ENCODE peak calls at places on chromosomes 3 and 15, in seven cellular contexts. V is heart left ventricle; H is testis; B is GM23338; R is sigmoid colon; I is SK-N-SH; O is CD8-positive, alpha-beta T cell. X is an unnamed sample.

GRCh38 chr3:58537412-58538301 is 667 bp upstream of the ACOX2 start:
- DNase-seq in O (no peak), B (no peak), H (no peak), R (no peak), I (no peak), V (no peak), X (no peak)

GRCh38 chr3:192869131-192870027 is 48.3 kb downstream of the MB21D2 start:
- DNase-seq in V (no peak), H (no peak), B (no peak), R (peak; percentile 71), I (no peak), O (no peak), X (no peak)

GRCh38 chr3:159711560-159712333 is 276.9 kb upstream of the IL12A start:
- DNase-seq in I (peak; percentile 16), O (no peak), H (no peak), R (no peak), V (no peak), B (no peak), X (peak; percentile 67)

GRCh38 chr15:64883997-64884511 is 27.6 kb upstream of the ANKDD1A start:
- DNase-seq in O (peak; percentile 58), R (peak; percentile 82), V (peak; percentile 84), B (no peak), I (peak; percentile 58), H (peak; percentile 85), X (no peak)

GRCh38 chr3:168248383-168249047 is 152.8 kb upstream of the GOLIM4 start:
- DNase-seq in B (peak; percentile 67), I (peak; percentile 72), H (peak; percentile 26), V (peak; percentile 57), R (no peak), O (no peak), X (no peak)

GRCh38 chr15:87961851-87962816 is 294.4 kb downstream of the NTRK3 start:
- DNase-seq in O (no peak), B (no peak), V (no peak), I (no peak), R (no peak), H (no peak), X (no peak)

GRCh38 chr3:153601422-153601853 is 439.4 kb downstream of the RAP2B start:
- DNase-seq in R (no peak), H (no peak), O (no peak), I (no peak), B (no peak), V (no peak), X (no peak)

GRCh38 chr15:101088788-101089578 is 162.9 kb downstream of the CHSY1 start:
- DNase-seq in H (peak; percentile 82), R (peak; percentile 82), V (peak; percentile 90), I (peak; percentile 93), B (peak; percentile 75), O (peak; percentile 70), X (no peak)

GRCh38 chr15:84023636-84024035 is 211.9 kb upstream of the GOLGA6L4 start:
- DNase-seq in V (no peak), I (peak; percentile 28), B (peak; percentile 70), H (peak; percentile 60), R (no peak), O (no peak), X (no peak)

GRCh38 chr3:12405432-12406272 is 78.6 kb upstream of the TSEN2 start:
- DNase-seq in B (no peak), R (peak; percentile 95), I (no peak), O (no peak), V (peak; percentile 89), H (peak; percentile 32), X (no peak)
- H3K4me3 ChIP-seq in B (no peak overlapping the region), R (no peak overlapping the region), I (no peak overlapping the region), O (no peak overlapping the region), V (no peak overlapping the region), H (no peak overlapping the region), X (no peak overlapping the region)

DNA sequence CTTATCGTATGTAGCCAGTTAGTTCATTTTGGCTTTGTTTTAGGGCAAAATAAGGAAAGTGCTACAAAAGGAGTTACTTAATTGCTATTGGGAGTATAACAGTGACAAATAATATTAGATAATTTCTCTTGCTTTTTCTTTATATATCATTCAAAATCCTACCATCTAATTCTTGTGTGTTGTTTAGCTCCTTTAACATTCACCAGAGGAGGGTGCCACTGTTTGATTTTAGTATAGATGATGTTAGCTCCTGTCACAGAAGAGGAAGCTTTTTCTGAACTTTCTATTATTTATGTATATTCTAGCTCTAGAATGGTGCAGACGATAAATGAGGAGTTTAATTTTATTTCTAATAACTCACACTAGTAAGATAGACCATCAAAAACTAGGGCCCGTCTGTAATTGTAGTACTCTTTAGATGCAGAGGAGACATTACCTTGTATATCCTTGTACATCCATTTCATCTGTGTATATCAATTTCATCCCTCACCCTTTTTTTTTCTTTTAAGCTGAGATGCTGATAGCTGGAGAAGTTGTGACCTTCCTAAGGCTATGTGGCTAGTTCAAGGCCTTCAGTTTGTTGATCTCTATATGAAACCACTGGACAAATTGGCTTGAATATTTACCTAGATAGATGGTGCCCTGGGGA is 3.0 kb downstream of the PPM1L start:
- DNase-seq in H (no peak), I (no peak), B (no peak), R (no peak), V (no peak), O (no peak), X (no peak)
- TF ChIP-seq CTCF in H (no peak), I (no peak), B (no peak), R (no peak), V (peak; percentile 16), O (no peak), X (no peak)

GRCh38 chr15:98034731-98035130 is 74.2 kb downstream of the ARRDC4 start:
- DNase-seq in I (no peak), V (no peak), B (no peak), R (no peak), O (no peak), H (no peak), X (no peak)
- H3K4me3 ChIP-seq in I (no peak overlapping the region), V (no peak overlapping the region), B (no peak overlapping the region), R (no peak overlapping the region), O (no peak overlapping the region), H (no peak overlapping the region), X (no peak overlapping the region)

GRCh38 chr3:195122261-195122660 is 148.7 kb downstream of the XXYLT1 start:
- DNase-seq in I (no peak), H (no peak), R (no peak), O (no peak), V (no peak), B (no peak), X (no peak)

GRCh38 chr3:195125646-195126045 is 145.3 kb downstream of the XXYLT1 start:
- DNase-seq in V (no peak), B (no peak), I (no peak), R (no peak), O (no peak), H (no peak), X (no peak)

GRCh38 chr3:195124378-195124985 is 146.5 kb downstream of the XXYLT1 start:
- DNase-seq in R (no peak), V (no peak), O (no peak), I (peak; percentile 75), B (no peak), H (no peak), X (no peak)

GRCh38 chr3:195126073-195126605 is 144.8 kb downstream of the XXYLT1 start:
- DNase-seq in I (no peak), H (no peak), V (no peak), O (no peak), R (no peak), B (no peak), X (no peak)

GRCh38 chr3:195123196-195123805 is 147.7 kb downstream of the XXYLT1 start:
- DNase-seq in I (peak; percentile 70), V (no peak), B (peak; percentile 67), O (no peak), H (no peak), R (no peak), X (no peak)
- TF ChIP-seq CTCF in I (no peak), V (no peak), B (peak; percentile 58), O (no peak), H (no peak), R (no peak), X (no peak)

DNA sequence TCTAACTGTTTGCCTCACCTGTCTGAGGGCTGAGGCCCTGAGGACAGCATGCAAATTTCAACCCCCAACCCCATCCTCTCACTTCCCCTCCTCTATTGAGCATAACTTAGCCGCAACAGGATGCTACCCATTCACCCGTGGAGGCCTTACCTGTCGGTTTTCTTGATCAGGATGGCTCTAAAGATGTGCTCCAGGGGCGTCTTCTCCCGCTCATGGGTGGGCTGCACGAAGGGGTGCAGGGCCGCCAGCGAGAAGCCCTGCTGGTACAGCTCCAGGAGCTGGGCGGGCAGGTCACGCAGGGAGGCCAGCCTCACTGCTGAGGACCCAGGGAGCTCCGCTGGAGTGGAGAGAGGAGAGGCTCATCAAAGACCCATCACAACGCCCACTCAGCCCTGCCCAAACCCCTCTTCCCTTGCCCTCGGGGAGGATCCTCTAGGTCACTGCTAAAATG is 79.8 kb downstream of the RFTN1 start:
- DNase-seq in R (no peak), I (no peak), V (no peak), B (peak; percentile 40), H (no peak), O (no peak), X (no peak)
- H3K4me3 ChIP-seq in R (no peak overlapping the region), I (no peak overlapping the region), V (no peak overlapping the region), B (no peak overlapping the region), H (no peak overlapping the region), O (no peak overlapping the region), X (no peak overlapping the region)

DNA sequence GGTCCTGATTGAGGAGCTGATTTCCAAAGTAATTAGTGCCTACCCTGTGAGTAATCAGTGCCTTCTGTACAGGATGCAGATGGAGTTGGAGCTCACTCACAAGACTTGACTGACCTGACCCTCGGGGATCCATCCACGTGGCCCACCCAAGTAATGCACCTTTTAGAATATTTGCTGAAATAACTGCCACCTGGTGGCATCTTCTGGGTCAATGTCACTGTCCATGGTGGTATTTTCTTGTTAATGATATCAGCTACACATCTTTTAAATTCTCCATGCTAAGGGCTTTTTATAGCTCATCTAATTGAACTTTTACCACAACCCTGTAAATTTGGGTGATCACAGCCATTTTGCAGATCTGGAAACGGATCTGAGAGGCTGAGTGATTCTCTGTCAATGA is 74.3 kb upstream of the ANKRD34C start:
- DNase-seq in V (no peak), I (no peak), H (no peak), B (no peak), O (no peak), R (no peak), X (no peak)
- TF ChIP-seq CTCF in V (no peak), I (no peak), H (no peak), B (peak; percentile 24), O (no peak), R (no peak), X (no peak)

GRCh38 chr3:126510323-126510910 is 7.2 kb downstream of the UROC1 start:
- DNase-seq in R (peak; percentile 36), I (no peak), V (peak; percentile 33), B (no peak), O (no peak), H (no peak), X (no peak)
- H3K4me3 ChIP-seq in R (no peak overlapping the region), I (no peak overlapping the region), V (no peak overlapping the region), B (no peak overlapping the region), O (no peak overlapping the region), H (no peak overlapping the region), X (no peak overlapping the region)

GRCh38 chr3:98512576-98512975 is 10.1 kb downstream of the CLDND1 start:
- DNase-seq in O (no peak), V (no peak), I (no peak), H (no peak), B (no peak), R (no peak), X (no peak)
- TF ChIP-seq CTCF in O (no peak), V (no peak), I (no peak), H (no peak), B (no peak), R (no peak), X (no peak)